ENCODE peak calls at places on chromosomes 6 and 20, in eight cellular contexts. E, J, W, F, S, O, P and I are unnamed samples.

GRCh38 chr20:50410343-50410742 is 99.8 kb upstream of the PTPN1 start:
- DNase-seq in O (no peak), F (no peak), E (no peak), S (no peak), P (no peak), W (no peak), J (no peak), I (no peak)

GRCh38 chr6:157585274-157586087 is 204.5 kb downstream of the ZDHHC14 start:
- DNase-seq in P (no peak), J (no peak), O (no peak), W (no peak), E (no peak), S (no peak), F (no peak), I (no peak)

GRCh38 chr6:125674230-125674629 is 75.2 kb upstream of the HEY2 start:
- DNase-seq in O (no peak), E (no peak), S (no peak), F (no peak), P (no peak), W (no peak), J (no peak), I (no peak)

GRCh38 chr6:125930810-125931418 is 25.7 kb upstream of the HINT3 start:
- DNase-seq in O (no peak), W (peak; percentile 31), J (no peak), E (no peak), S (peak; percentile 43), P (no peak), F (no peak), I (no peak)

GRCh38 chr20:2420510-2420909 is 39.8 kb downstream of the TGM6 start:
- DNase-seq in S (no peak), J (no peak), W (no peak), F (no peak), O (no peak), E (no peak), P (no peak), I (no peak)

GRCh38 chr6:139161817-139162284 is 27.0 kb downstream of the HECA start:
- DNase-seq in W (no peak), S (no peak), F (no peak), O (peak; percentile 83), E (no peak), J (no peak), P (no peak), I (no peak)

GRCh38 chr6:154805288-154805911 is 72.2 kb downstream of the SCAF8 start:
- DNase-seq in W (peak; percentile 75), E (peak; percentile 41), P (no peak), O (peak; percentile 20), S (peak; percentile 49), F (no peak), J (no peak), I (no peak)

GRCh38 chr6:53033764-53034163 is 31.4 kb upstream of the FBXO9 start:
- DNase-seq in E (peak; percentile 21), S (peak; percentile 37), J (no peak), F (no peak), W (peak; percentile 85), O (no peak), P (no peak), I (no peak)

GRCh38 chr6:37657117-37657886 is 40.4 kb downstream of the MDGA1 start:
- DNase-seq in J (no peak), E (peak; percentile 91), P (no peak), O (no peak), F (no peak), W (peak; percentile 54), S (peak; percentile 98), I (no peak)

GRCh38 chr6:53767941-53768340 is 26.9 kb upstream of the LRRC1 start:
- DNase-seq in F (no peak), E (no peak), P (no peak), W (no peak), J (no peak), O (no peak), S (no peak), I (no peak)

GRCh38 chr6:169274761-169275160 is 21.1 kb upstream of the THBS2 start:
- DNase-seq in O (no peak), P (no peak), W (peak; percentile 56), J (no peak), F (no peak), S (no peak), E (no peak), I (no peak)

GRCh38 chr6:7727150-7727950 is 1.5 kb downstream of the BMP6 start:
- DNase-seq in P (no peak), F (peak; percentile 51), J (peak; percentile 30), W (peak; percentile 31), E (peak; percentile 7), S (peak; percentile 16), O (peak; percentile 31), I (no peak)

GRCh38 chr6:140485740-140486467 is 1111.5 kb upstream of the CITED2 start:
- DNase-seq in O (no peak), E (peak; percentile 86), W (peak; percentile 94), F (no peak), J (no peak), S (peak; percentile 89), P (no peak), I (no peak)

GRCh38 chr6:34243131-34243771 is 5.6 kb downstream of the SMIM29 start:
- DNase-seq in F (no peak), E (peak; percentile 67), O (no peak), S (peak; percentile 35), W (peak; percentile 76), J (no peak), P (no peak), I (no peak)

GRCh38 chr20:9093203-9093962 is 24.5 kb downstream of the PLCB4 start:
- DNase-seq in W (no peak), S (no peak), F (peak; percentile 44), E (no peak), J (no peak), O (no peak), P (no peak), I (no peak)

GRCh38 chr20:64069614-64070243 is 6.7 kb downstream of the TCEA2 start:
- DNase-seq in E (peak; percentile 48), W (no peak), O (peak; percentile 59), F (peak; percentile 87), S (no peak), J (peak; percentile 75), P (no peak), I (no peak)

GRCh38 chr6:36154286-36154685 is 24.0 kb downstream of the MAPK13 start:
- DNase-seq in J (no peak), E (peak; percentile 93), S (peak; percentile 91), W (no peak), O (no peak), P (no peak), F (no peak), I (no peak)

GRCh38 chr6:100464162-100464851 is 414 bp downstream of the SIM1 start:
- DNase-seq in E (no peak), F (peak; percentile 63), P (no peak), J (peak; percentile 30), W (no peak), O (no peak), S (no peak), I (peak; percentile 46)

GRCh38 chr6:53659458-53659857 is 6.1 kb downstream of the KLHL31 start:
- DNase-seq in W (no peak), F (no peak), O (no peak), E (peak; percentile 13), P (no peak), S (peak; percentile 64), J (no peak), I (no peak)

GRCh38 chr20:51379601-51380341 is 162.7 kb downstream of the NFATC2 start:
- DNase-seq in P (no peak), O (no peak), F (no peak), J (no peak), E (peak; percentile 22), S (no peak), W (no peak), I (no peak)

GRCh38 chr20:11921326-11921725 is 3.6 kb downstream of the BTBD3 start:
- DNase-seq in J (no peak), W (no peak), E (no peak), P (no peak), F (no peak), S (peak; percentile 24), O (no peak), I (no peak)

DNA sequence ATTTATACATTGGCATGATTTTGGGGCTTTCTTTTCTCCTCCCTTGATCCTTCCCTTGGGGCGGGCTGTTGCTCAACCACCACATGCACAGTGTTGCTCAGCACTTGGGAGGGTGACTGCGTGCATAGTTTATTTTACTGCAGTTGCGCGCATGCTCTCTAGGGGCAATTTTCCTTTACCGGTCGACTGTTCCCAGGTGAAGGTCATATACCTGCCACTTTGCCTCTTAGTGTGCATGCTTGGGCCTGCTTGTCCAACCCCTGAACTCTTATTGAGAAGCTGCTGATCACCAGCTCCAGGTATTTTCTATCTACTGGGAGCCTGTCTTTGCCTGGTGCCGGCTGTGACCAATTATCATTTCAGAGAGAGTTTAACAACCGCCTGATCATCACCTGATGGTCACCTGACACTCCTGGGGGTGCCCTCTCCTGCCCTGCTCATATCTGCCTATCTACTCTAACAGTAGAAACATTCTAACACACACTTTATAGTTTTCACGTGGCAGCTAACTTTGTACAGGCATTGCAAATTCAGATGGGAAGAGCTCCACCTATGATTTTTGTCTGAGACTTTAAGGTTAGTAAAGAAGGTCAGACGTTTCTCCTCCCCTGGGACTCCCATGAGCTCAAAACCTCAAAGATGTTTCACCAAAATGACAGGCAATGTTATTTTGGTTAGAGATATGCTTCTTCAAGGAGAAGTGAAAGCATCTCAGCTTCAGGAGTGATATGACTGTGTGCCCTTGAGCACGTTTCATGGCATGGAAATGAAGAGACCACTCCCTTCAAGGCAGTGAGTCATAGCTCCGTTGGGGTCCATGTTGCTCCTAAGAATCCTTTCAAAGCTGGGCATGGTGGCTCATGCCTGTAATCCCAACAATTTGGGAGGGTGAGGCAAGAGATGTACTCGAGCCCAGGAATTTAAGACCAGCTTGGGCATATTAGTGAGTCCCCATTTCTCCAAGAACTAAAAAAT is 227.5 kb upstream of the MYLIP start:
- DNase-seq in E (no peak), J (no peak), O (peak; percentile 76), F (no peak), P (no peak), S (peak; percentile 44), W (no peak), I (no peak)
- TF ChIP-seq CTCF in E (no peak), J (no peak), O (no peak), F (no peak), P (no peak), S (no peak), W (no peak), I (no peak)

GRCh38 chr6:77450924-77451323 is 12.4 kb downstream of the HTR1B start:
- DNase-seq in S (no peak), E (no peak), F (no peak), P (no peak), W (peak; percentile 64), O (no peak), J (no peak), I (no peak)
- TF ChIP-seq CTCF in S (peak; percentile 29), E (peak; percentile 11), F (no peak), P (no peak), W (peak; percentile 33), O (no peak), J (no peak), I (no peak)

DNA sequence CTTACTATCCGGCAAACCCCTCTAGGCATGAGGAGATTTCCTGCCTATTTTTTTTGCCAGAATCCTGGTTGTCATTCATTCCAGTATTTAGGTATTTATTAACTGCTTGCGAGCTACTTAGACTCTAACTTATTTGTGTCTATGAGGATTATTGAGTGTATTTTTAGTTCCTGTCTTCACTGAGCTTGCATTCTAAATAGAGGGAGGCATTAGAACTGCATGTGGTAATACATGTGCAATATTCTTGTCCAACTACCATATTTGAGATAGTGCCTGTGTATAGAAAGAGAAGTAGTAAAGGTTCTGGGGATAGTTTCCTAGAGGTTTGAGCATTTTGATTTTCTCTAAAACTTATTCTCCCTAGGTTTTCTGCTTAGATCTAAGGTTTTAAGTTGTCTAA is 308.9 kb downstream of the EYA4 start:
- DNase-seq in F (no peak), O (no peak), P (no peak), E (no peak), W (no peak), J (no peak), S (no peak), I (no peak)
- TF ChIP-seq CTCF in F (no peak), O (no peak), P (no peak), E (no peak), W (no peak), J (no peak), S (no peak), I (no peak)

GRCh38 chr6:129733290-129733689 is 23.3 kb upstream of the ARHGAP18 start:
- DNase-seq in W (no peak), O (no peak), E (peak; percentile 37), J (no peak), F (no peak), P (no peak), S (peak; percentile 22), I (no peak)
- TF ChIP-seq CTCF in W (no peak), O (peak; percentile 19), E (peak; percentile 48), J (no peak), F (no peak), P (no peak), S (no peak), I (no peak)